ENCODE peak calls at places on chromosomes 1 and 21, in six cellular contexts. S is HT-29; V is NCI-H1694; Y is stimulated activated CD8-positive, alpha-beta memory T cell treated with anti-CD3 and anti-CD28 coated beads, Interleukin-15, amount 100 ng/mL, for 4 hours; R is iris pigment epithelial cell; Z is cardiac muscle cell. T is an unnamed sample.

GRCh38 chr1:117076648-117077047 is 16.5 kb downstream of the TTF2 start:
- DNase-seq in S (no peak), V (no peak), Y (no peak), R (no peak), Z (no peak), T (no peak)

GRCh38 chr1:10755977-10756521 is 40.4 kb downstream of the CASZ1 start:
- DNase-seq in S (peak), V (peak), Y (peak), R (peak), Z (peak), T (no peak)

GRCh38 chr21:35984654-35985366 is 75.5 kb downstream of the SETD4 start:
- DNase-seq in S (peak), V (no peak), Y (no peak), R (no peak), Z (no peak), T (no peak)

GRCh38 chr1:58883888-58884482 is 100.1 kb upstream of the JUN start:
- DNase-seq in S (no peak), V (no peak), Y (no peak), R (peak), Z (peak), T (no peak)

GRCh38 chr1:232878141-232878540 is 72.3 kb upstream of the NTPCR start:
- DNase-seq in S (no peak), V (no peak), Y (no peak), R (no peak), Z (no peak), T (no peak)

GRCh38 chr1:16172964-16173446 is 17.1 kb upstream of the EPHA2 start:
- DNase-seq in S (peak), V (no peak), Y (no peak), R (peak), Z (peak), T (no peak)

GRCh38 chr21:29805110-29805509 is 134.7 kb downstream of the GRIK1 start:
- DNase-seq in S (no peak), V (no peak), Y (no peak), R (no peak), Z (no peak), T (no peak)

GRCh38 chr1:234768569-234769283 is 158.7 kb upstream of the IRF2BP2 start:
- DNase-seq in S (no peak), V (no peak), Y (peak), R (no peak), Z (no peak), T (no peak)

GRCh38 chr21:46482225-46482845 is 23.6 kb downstream of the DIP2A start:
- DNase-seq in S (no peak), V (no peak), Y (no peak), R (no peak), Z (no peak), T (no peak)

GRCh38 chr1:161962094-161962887 is 61.4 kb downstream of the OLFML2B start:
- DNase-seq in S (no peak), V (no peak), Y (no peak), R (peak), Z (peak), T (no peak)

GRCh38 chr1:228913649-228914048 is 178.4 kb downstream of the RHOU start:
- DNase-seq in S (no peak), V (no peak), Y (no peak), R (no peak), Z (no peak), T (no peak)

GRCh38 chr1:220119043-220119512 is 25.1 kb downstream of the IARS2 start:
- DNase-seq in S (peak), V (no peak), Y (no peak), R (peak), Z (no peak), T (no peak)

GRCh38 chr1:26016944-26017545 is 4.5 kb upstream of the EXTL1 start:
- DNase-seq in S (no peak), V (no peak), Y (no peak), R (no peak), Z (no peak), T (no peak)

GRCh38 chr1:27536767-27537166 is 46.8 kb upstream of the WASF2 start:
- DNase-seq in S (no peak), V (no peak), Y (no peak), R (peak), Z (peak), T (no peak)

GRCh38 chr21:42242611-42243010 is 23.7 kb downstream of the ABCG1 start:
- DNase-seq in S (no peak), V (no peak), Y (no peak), R (no peak), Z (no peak), T (no peak)

GRCh38 chr1:94819945-94820746 is at the start of gene SLC44A3:
- DNase-seq in S (peak), V (no peak), Y (no peak), R (peak), Z (peak), T (no peak)

GRCh38 chr1:110765640-110766335 is 91.0 kb upstream of the KCNA3 start:
- DNase-seq in S (peak), V (peak), Y (no peak), R (peak), Z (peak), T (no peak)

GRCh38 chr1:201377611-201378092 is at the start of gene TNNT2:
- DNase-seq in S (no peak), V (peak), Y (no peak), R (no peak), Z (peak), T (no peak)

GRCh38 chr1:7783178-7783711 is 846 bp upstream of the PER3 start:
- DNase-seq in S (peak), V (no peak), Y (no peak), R (peak), Z (peak), T (no peak)